ENCODE peak calls at places on chromosomes 7 and 10, in eight cellular contexts. Y, A, X, F, M, V, H and Z are unnamed samples.
A peak's percentile ranks its signal among the peaks of the same experiment; 100 is the strongest.

GRCh38 chr7:80124870-80125269 is 9.8 kb upstream of the GNAI1 start:
- DNase-seq in Y (no peak), M (no peak), H (no peak), F (no peak), X (no peak), V (no peak), A (no peak), Z (peak; percentile 31)

GRCh38 chr10:121131426-121132277 is 280.5 kb downstream of the WDR11 start:
- DNase-seq in V (no peak), M (no peak), X (no peak), Y (no peak), A (no peak), H (no peak), F (no peak), Z (no peak)

GRCh38 chr7:26051021-26051420 is 101.0 kb upstream of the NFE2L3 start:
- DNase-seq in H (no peak), A (no peak), F (no peak), V (no peak), M (no peak), X (no peak), Y (no peak), Z (no peak)

GRCh38 chr7:147197006-147197405 is 1080.4 kb downstream of the CNTNAP2 start:
- DNase-seq in X (no peak), A (no peak), Y (no peak), F (no peak), V (no peak), M (peak; percentile 19), H (no peak), Z (no peak)

GRCh38 chr7:116628971-116629586 is 42.9 kb upstream of the MET start:
- DNase-seq in Y (no peak), F (no peak), H (peak; percentile 60), V (no peak), A (no peak), M (no peak), X (no peak), Z (no peak)

GRCh38 chr7:149624006-149624405 is 126.4 kb upstream of the ZNF746 start:
- DNase-seq in A (peak; percentile 25), H (peak; percentile 48), X (no peak), Y (peak; percentile 55), V (peak; percentile 44), F (peak; percentile 64), M (no peak), Z (no peak)

GRCh38 chr7:142383826-142384507 is 126.1 kb upstream of the PRSS58 start:
- DNase-seq in A (no peak), V (no peak), M (no peak), X (no peak), H (peak; percentile 53), F (no peak), Y (no peak), Z (no peak)

GRCh38 chr10:98460837-98461499 is 14.2 kb upstream of the HPS1 start:
- DNase-seq in V (no peak), A (no peak), Y (peak; percentile 16), H (peak; percentile 88), F (no peak), X (peak; percentile 78), M (no peak), Z (peak; percentile 73)

GRCh38 chr10:71087622-71088021 is 124.7 kb upstream of the UNC5B start:
- DNase-seq in A (no peak), Y (peak; percentile 11), M (peak; percentile 24), F (no peak), H (no peak), X (no peak), V (no peak), Z (no peak)

GRCh38 chr7:46478046-46478445 is 557.0 kb upstream of the IGFBP3 start:
- DNase-seq in H (peak; percentile 84), Y (no peak), V (no peak), M (no peak), X (no peak), A (no peak), F (no peak), Z (peak; percentile 49)

GRCh38 chr7:129670636-129671035 is 59.1 kb downstream of the NRF1 start:
- DNase-seq in X (no peak), H (no peak), M (no peak), A (no peak), Y (peak; percentile 10), F (no peak), V (no peak), Z (no peak)

GRCh38 chr7:94313926-94314325 is 80.8 kb upstream of the COL1A2 start:
- DNase-seq in X (no peak), F (no peak), H (peak; percentile 64), M (no peak), V (no peak), A (no peak), Y (peak; percentile 63), Z (peak; percentile 39)

GRCh38 chr7:110204527-110204926 is 886.4 kb upstream of the LRRN3 start:
- DNase-seq in X (no peak), F (no peak), H (no peak), V (no peak), M (no peak), A (peak; percentile 26), Y (peak; percentile 12), Z (no peak)